ENCODE peak calls at places on chromosomes 1 and 21, in ten cellular contexts. U is pancreas, B is mammary epithelial cell, X is cardiac muscle cell, P is HCT116, S is tibial nerve, E is IMR-90, Z is A549, F is tibial artery, Y is GM12878. R is an unnamed sample.

GRCh38 chr1:232765536-232765935 is 39.7 kb upstream of the MAP10 start:
- DNase-seq in U (no peak), B (no peak), X (no peak), P (no peak), S (no peak), E (no peak), Z (no peak), F (no peak), Y (no peak), R (no peak)

GRCh38 chr21:15439726-15440125 is 290.1 kb upstream of the USP25 start:
- DNase-seq in U (no peak), B (no peak), X (no peak), P (no peak), S (no peak), E (no peak), Z (no peak), F (no peak), Y (no peak), R (no peak)

GRCh38 chr1:206568256-206568655 is 44.0 kb downstream of the EIF2D start:
- DNase-seq in U (no peak), B (no peak), X (no peak), P (no peak), S (no peak), E (no peak), Z (no peak), F (no peak), Y (no peak), R (no peak)

GRCh38 chr1:236467327-236467641 is 56.5 kb upstream of the LGALS8 start:
- DNase-seq in U (no peak), B (no peak), X (no peak), P (no peak), S (no peak), E (no peak), Z (no peak), F (no peak), Y (no peak), R (no peak)

GRCh38 chr1:61344711-61345110 is 262.4 kb downstream of the NFIA start:
- DNase-seq in U (no peak), B (no peak), X (no peak), P (no peak), S (no peak), E (no peak), Z (no peak), F (no peak), Y (no peak), R (no peak)

GRCh38 chr21:15065381-15066230 is 806 bp upstream of the NRIP1 start:
- DNase-seq in U (peak; percentile 82), B (peak; percentile 79), X (peak; percentile 61), P (no peak), S (peak; percentile 65), E (peak; percentile 86), Z (peak; percentile 76), F (peak; percentile 87), Y (no peak), R (no peak)

GRCh38 chr1:24694380-24694843 is 50.8 kb upstream of the CLIC4 start:
- DNase-seq in U (no peak), B (no peak), X (peak; percentile 95), P (no peak), S (no peak), E (peak; percentile 53), Z (no peak), F (no peak), Y (peak; percentile 79), R (peak; percentile 18)

GRCh38 chr1:241310451-241310850 is 46.6 kb downstream of the RGS7 start:
- DNase-seq in U (no peak), B (peak; percentile 7), X (no peak), P (no peak), S (no peak), E (peak; percentile 8), Z (no peak), F (no peak), Y (no peak), R (no peak)

GRCh38 chr1:203638914-203639313 is 12.3 kb downstream of the ATP2B4 start:
- DNase-seq in U (no peak), B (no peak), X (no peak), P (no peak), S (no peak), E (no peak), Z (no peak), F (no peak), Y (no peak), R (no peak)

GRCh38 chr1:214385428-214385827 is 104.5 kb downstream of the SMYD2 start:
- DNase-seq in U (no peak), B (no peak), X (no peak), P (no peak), S (no peak), E (no peak), Z (no peak), F (no peak), Y (no peak), R (no peak)

GRCh38 chr1:107767156-107767582 is 197.8 kb downstream of the VAV3 start:
- DNase-seq in U (no peak), B (no peak), X (no peak), P (no peak), S (no peak), E (no peak), Z (no peak), F (no peak), Y (no peak), R (no peak)

GRCh38 chr1:193216920-193217319 is 30.5 kb upstream of the B3GALT2 start:
- DNase-seq in U (no peak), B (no peak), X (no peak), P (no peak), S (no peak), E (no peak), Z (no peak), F (no peak), Y (peak; percentile 45), R (no peak)

GRCh38 chr1:109792056-109792831 is 28.5 kb upstream of the EPS8L3 start:
- DNase-seq in U (no peak), B (peak; percentile 52), X (peak; percentile 94), P (no peak), S (no peak), E (peak; percentile 93), Z (peak; percentile 89), F (peak; percentile 62), Y (no peak), R (no peak)

GRCh38 chr1:12276225-12276624 is 46.4 kb downstream of the VPS13D start:
- DNase-seq in U (no peak), B (peak; percentile 19), X (peak; percentile 67), P (no peak), S (no peak), E (peak; percentile 51), Z (peak; percentile 66), F (no peak), Y (no peak), R (no peak)

DNA sequence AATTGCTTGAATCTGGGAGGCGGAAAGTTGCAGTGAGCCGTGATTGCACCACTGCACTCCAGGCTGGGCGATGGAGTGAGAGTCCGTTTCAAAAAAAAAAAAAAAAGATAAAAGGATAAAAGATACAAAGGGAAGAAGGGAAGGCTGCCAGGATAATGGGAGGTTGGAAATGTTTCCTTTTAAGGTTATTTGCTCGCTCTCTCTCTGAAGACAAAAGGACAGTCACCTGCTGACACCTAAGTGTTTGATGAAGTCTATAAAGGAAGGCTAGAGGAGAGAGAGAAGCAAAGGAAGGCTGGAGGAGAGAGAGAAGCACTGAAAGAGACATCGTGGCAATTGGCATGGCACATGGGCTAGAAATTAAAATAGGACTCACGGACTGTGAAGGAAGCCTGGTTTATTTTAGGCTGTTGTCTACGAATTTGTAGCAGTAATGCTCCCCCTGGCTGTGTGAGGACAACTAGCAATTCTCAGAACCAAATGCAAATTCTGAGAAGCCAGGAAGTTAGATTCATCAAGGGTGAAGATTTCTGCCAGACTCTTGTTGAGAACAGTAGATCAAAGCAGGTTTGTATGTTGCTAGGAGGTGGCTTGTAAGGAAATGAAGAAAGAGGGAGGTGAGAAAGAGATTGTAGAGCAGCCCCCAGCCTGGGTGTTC is 154.2 kb downstream of the ZP4 start:
- DNase-seq in U (no peak), B (peak; percentile 16), X (peak; percentile 29), P (no peak), S (no peak), E (peak; percentile 1), Z (peak; percentile 13), F (no peak), Y (no peak), R (peak; percentile 32)
- TF ChIP-seq CTCF in U (no peak), B (peak; percentile 48), X (peak; percentile 55), P (no peak), S (no peak), E (no peak), Z (no peak), F (peak; percentile 4), Y (peak; percentile 28), R (peak; percentile 66)

DNA sequence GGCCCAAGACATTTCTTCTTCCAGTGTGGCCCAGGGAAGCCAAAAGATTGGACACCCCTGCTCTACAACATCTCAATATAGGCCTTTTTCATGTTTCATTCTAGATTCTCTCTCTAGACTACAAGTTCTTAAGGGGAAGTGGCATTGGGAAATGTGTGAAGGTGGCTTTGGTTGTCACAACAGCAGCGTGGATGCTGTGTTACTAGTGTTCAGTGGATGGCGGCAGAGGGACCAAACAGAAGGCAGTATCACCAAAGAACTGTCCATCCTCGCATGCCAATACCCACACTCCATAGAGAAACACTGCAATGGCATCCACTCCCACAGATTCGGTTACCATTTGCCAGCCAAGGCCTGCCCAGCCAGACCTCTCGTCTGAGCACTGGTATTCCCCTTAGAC is 24.3 kb upstream of the IFNAR2 start:
- DNase-seq in U (no peak), B (no peak), X (no peak), P (no peak), S (no peak), E (no peak), Z (peak; percentile 35), F (no peak), Y (no peak), R (peak; percentile 74)
- H3K27ac ChIP-seq in U (no peak overlapping the region), B (no peak overlapping the region), X (no peak overlapping the region), P (no peak overlapping the region), S (no peak overlapping the region), E (no peak overlapping the region), Z (peak overlapping the region; percentile 91), F (no peak overlapping the region), Y (peak overlapping the region; percentile 51), R (peak overlapping the region; percentile 88)

DNA sequence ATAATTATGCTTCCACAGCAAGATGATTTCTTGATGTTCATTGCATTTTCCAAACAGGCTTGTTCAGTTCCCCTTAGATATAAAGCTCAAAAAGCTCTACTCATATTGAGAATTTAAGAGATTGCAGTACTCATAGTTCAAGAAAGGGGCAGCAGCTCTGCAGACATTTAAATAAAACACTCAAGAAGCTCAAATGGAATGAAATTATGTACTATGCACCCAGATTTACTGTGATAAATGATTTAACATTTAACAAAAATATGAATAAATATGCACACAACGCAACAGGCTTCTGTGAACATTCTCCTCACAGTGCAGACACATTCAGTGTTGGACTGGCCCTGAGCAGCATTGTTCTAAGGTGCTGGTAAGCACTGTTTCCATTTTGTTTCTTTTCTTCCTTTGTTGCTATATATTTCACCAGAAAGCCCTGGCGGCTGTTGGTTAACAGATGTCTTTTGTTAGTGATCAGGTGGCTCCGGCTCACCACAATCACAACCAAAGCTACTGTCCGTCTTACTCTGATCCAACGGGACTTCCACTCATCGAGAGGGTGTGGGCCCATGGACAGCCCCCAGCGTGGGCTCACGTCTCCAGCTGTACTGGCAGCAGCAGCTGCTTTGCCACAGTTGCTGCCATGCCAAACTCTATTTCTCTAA is 1440.3 kb downstream of the NCAM2 start:
- DNase-seq in U (no peak), B (no peak), X (no peak), P (no peak), S (no peak), E (no peak), Z (no peak), F (no peak), Y (no peak), R (no peak)
- TF ChIP-seq CTCF in U (no peak), B (no peak), X (no peak), P (no peak), S (no peak), E (no peak), Z (no peak), F (no peak), Y (no peak), R (no peak)

GRCh38 chr1:44826375-44827196 is 16.5 kb downstream of the PTCH2 start:
- DNase-seq in U (peak; percentile 70), B (no peak), X (no peak), P (no peak), S (no peak), E (no peak), Z (no peak), F (peak; percentile 78), Y (no peak), R (no peak)
- H3K27ac ChIP-seq in U (no peak overlapping the region), B (no peak overlapping the region), X (no peak overlapping the region), P (no peak overlapping the region), S (peak overlapping the region; percentile 80), E (no peak overlapping the region), Z (no peak overlapping the region), F (peak overlapping the region; percentile 28), Y (no peak overlapping the region), R (no peak overlapping the region)